ENCODE peak calls at places on chromosomes 3 and 15, in seven cellular contexts. O is breast epithelium, U is upper lobe of left lung, S is GM12878, D is ovary, N is heart left ventricle, M is GM12891. Z is an unnamed sample.

GRCh38 chr3:12629560-12629959 is 34.4 kb downstream of the RAF1 start:
- DNase-seq in O (no peak), U (no peak), S (no peak), D (no peak), N (peak; percentile 79), M (no peak), Z (no peak)

GRCh38 chr3:193016437-193016887 is 98.8 kb upstream of the MB21D2 start:
- DNase-seq in O (no peak), U (peak; percentile 65), S (no peak), D (peak; percentile 13), N (peak; percentile 69), M (no peak), Z (no peak)

GRCh38 chr3:187567026-187567425 is 103.2 kb downstream of the SST start:
- DNase-seq in O (no peak), U (no peak), S (no peak), D (no peak), N (no peak), M (no peak), Z (no peak)

GRCh38 chr15:78768531-78769408 is 42.5 kb downstream of the ADAMTS7 start:
- DNase-seq in O (no peak), U (peak; percentile 49), S (no peak), D (no peak), N (peak; percentile 20), M (no peak), Z (no peak)

GRCh38 chr3:47916201-47916600 is 100.0 kb downstream of the MAP4 start:
- DNase-seq in O (no peak), U (no peak), S (no peak), D (no peak), N (peak; percentile 56), M (no peak), Z (no peak)

GRCh38 chr3:16606398-16606797 is 1.2 kb upstream of the DAZL start:
- DNase-seq in O (no peak), U (no peak), S (no peak), D (no peak), N (no peak), M (no peak), Z (no peak)

GRCh38 chr3:155870945-155871745 is 695 bp downstream of the GMPS start:
- DNase-seq in O (peak; percentile 61), U (peak; percentile 90), S (no peak), D (peak; percentile 42), N (peak; percentile 66), M (no peak), Z (peak; percentile 43)

GRCh38 chr3:105062853-105063252 is 303.9 kb upstream of the ALCAM start:
- DNase-seq in O (no peak), U (no peak), S (no peak), D (no peak), N (no peak), M (no peak), Z (no peak)

GRCh38 chr15:84961114-84961452 is 20.6 kb upstream of the PDE8A start:
- DNase-seq in O (no peak), U (no peak), S (no peak), D (no peak), N (no peak), M (no peak), Z (no peak)

GRCh38 chr3:36648241-36649034 is 115.9 kb downstream of the DCLK3 start:
- DNase-seq in O (no peak), U (no peak), S (peak; percentile 7), D (no peak), N (no peak), M (no peak), Z (peak; percentile 24)

GRCh38 chr3:60403866-60404265 is 847.4 kb downstream of the FHIT start:
- DNase-seq in O (no peak), U (no peak), S (no peak), D (no peak), N (no peak), M (no peak), Z (no peak)

GRCh38 chr15:94843060-94843459 is 611.7 kb downstream of the MCTP2 start:
- DNase-seq in O (no peak), U (no peak), S (no peak), D (no peak), N (no peak), M (no peak), Z (no peak)

GRCh38 chr3:192188218-192188835 is 539.0 kb downstream of the FGF12 start:
- DNase-seq in O (no peak), U (no peak), S (no peak), D (no peak), N (peak; percentile 52), M (peak; percentile 19), Z (peak; percentile 21)

GRCh38 chr3:179113903-179114302 is 34.3 kb upstream of the PIK3CA start:
- DNase-seq in O (no peak), U (no peak), S (no peak), D (no peak), N (no peak), M (no peak), Z (no peak)

GRCh38 chr3:61345020-61345419 is 93.8 kb upstream of the FHIT start:
- DNase-seq in O (no peak), U (no peak), S (no peak), D (no peak), N (no peak), M (no peak), Z (no peak)

GRCh38 chr3:193737191-193737751 is 144.3 kb downstream of the OPA1 start:
- DNase-seq in O (no peak), U (no peak), S (no peak), D (no peak), N (no peak), M (no peak), Z (no peak)

GRCh38 chr15:31480356-31481058 is 153.9 kb downstream of the KLF13 start:
- DNase-seq in O (no peak), U (no peak), S (no peak), D (no peak), N (no peak), M (no peak), Z (no peak)

GRCh38 chr3:62935793-62936192 is 60.6 kb upstream of the CADPS start:
- DNase-seq in O (no peak), U (no peak), S (no peak), D (no peak), N (no peak), M (no peak), Z (no peak)
- TF ChIP-seq POLR2A in O (no peak), U (no peak), S (no peak), D (no peak), N (no peak), M (no peak), Z (no peak)

GRCh38 chr3:136196064-136196400 is at the start of gene MSL2:
- DNase-seq in O (peak; percentile 68), U (peak; percentile 96), S (no peak), D (no peak), N (no peak), M (no peak), Z (no peak)

GRCh38 chr3:136196401-136197158 is 445 bp upstream of the MSL2 start:
- DNase-seq in O (peak; percentile 98), U (peak; percentile 97), S (peak; percentile 100), D (peak; percentile 99), N (peak; percentile 99), M (peak; percentile 90), Z (peak; percentile 97)

GRCh38 chr3:136197159-136197715 is 1.1 kb upstream of the MSL2 start:
- DNase-seq in O (no peak), U (no peak), S (no peak), D (no peak), N (no peak), M (no peak), Z (no peak)

GRCh38 chr3:136194409-136195257 is 1.5 kb downstream of the MSL2 start:
- DNase-seq in O (no peak), U (no peak), S (peak; percentile 24), D (peak; percentile 11), N (peak; percentile 27), M (no peak), Z (no peak)

GRCh38 chr3:136195258-136196063 is 674 bp downstream of the MSL2 start:
- DNase-seq in O (peak; percentile 68), U (no peak), S (no peak), D (peak; percentile 81), N (peak; percentile 89), M (peak; percentile 61), Z (no peak)
- TF ChIP-seq POLR2A in O (no peak), U (peak; percentile 80), S (no peak), D (peak; percentile 20), N (no peak), M (no peak), Z (no peak)

GRCh38 chr15:74960286-74960685 is 3.7 kb upstream of the RPP25 start:
- DNase-seq in O (no peak), U (no peak), S (no peak), D (no peak), N (no peak), M (no peak), Z (no peak)
- TF ChIP-seq POLR2A in O (no peak), U (no peak), S (no peak), D (no peak), N (no peak), M (no peak), Z (no peak)

DNA sequence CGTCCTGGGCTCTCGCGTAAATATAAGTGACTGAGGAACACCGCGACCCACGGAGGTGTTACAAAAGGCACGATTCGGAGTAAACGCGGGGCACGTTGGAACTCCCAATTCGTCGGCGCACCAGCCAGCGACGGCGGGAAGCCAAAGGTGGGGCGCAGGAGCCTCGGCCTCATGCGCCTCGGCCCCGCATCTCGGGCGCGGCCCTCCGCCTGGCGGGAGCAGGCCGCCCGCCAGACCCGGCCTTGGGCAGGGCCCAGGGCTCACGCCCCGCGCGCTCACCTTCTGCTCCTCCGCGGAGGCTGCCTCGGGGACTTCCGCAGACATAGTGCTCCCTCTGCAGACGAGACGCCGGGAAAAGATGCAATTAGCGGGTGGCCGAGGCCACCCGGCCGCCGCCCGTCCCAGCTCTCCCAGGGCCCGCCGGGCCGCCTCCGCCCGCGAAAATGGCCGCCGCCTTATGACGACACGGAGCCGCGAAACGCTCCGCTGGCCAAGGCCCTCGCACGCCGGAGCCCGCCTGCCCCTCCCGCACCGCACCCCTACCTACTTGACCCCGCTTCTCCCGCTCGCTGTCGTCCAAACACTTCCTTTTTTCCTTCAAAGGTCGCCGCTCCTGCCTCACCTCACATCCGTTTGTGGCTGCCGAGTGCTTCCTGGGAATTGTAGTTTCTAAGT is at the start of gene ARPP19:
- DNase-seq in O (peak; percentile 87), U (peak; percentile 97), S (peak; percentile 69), D (peak; percentile 84), N (peak; percentile 91), M (peak; percentile 73), Z (peak; percentile 99)
- TF ChIP-seq POLR2A in O (peak; percentile 87), U (peak; percentile 89), S (peak; percentile 81), D (peak; percentile 78), N (no peak), M (no peak), Z (peak; percentile 67)

GRCh38 chr3:134483195-134483890 is 2.4 kb downstream of the ANAPC13 start:
- DNase-seq in O (no peak), U (no peak), S (no peak), D (no peak), N (no peak), M (no peak), Z (no peak)
- TF ChIP-seq POLR2A in O (no peak), U (no peak), S (no peak), D (no peak), N (no peak), M (no peak), Z (no peak)

DNA sequence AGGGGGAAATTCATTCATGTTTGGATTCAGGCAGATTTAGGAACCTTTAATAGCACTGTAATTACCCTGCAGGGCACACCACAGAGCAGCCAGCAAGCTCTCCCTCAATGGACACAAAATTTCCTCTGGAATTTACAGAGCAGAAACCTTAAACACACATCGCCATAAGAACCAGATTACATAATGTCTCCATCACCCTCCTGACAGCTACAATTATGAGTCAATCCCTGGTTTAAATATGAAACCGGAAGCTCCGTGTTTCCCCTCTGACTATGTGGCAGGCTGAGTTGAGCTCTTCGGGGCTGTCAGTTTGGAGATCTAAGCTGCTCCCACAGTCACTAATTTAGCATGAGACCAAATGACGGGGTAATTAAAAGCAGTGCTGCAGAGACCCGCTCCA is 134.6 kb downstream of the TMCO5A start:
- DNase-seq in O (no peak), U (no peak), S (peak; percentile 74), D (no peak), N (peak; percentile 31), M (peak; percentile 43), Z (peak; percentile 17)
- TF ChIP-seq POLR2A in O (no peak), U (no peak), S (no peak), D (no peak), N (no peak), M (no peak), Z (no peak)